ENCODE peak calls at places on chromosome 12, in five cellular contexts. Y is HepG2, F is SK-N-SH, V is transverse colon, T is stomach. S is an unnamed sample.

GRCh38 chr12:9721394-9722092 is 11.4 kb downstream of the CLECL1 start:
- DNase-seq in Y (peak), F (no peak), V (no peak), T (no peak), S (no peak)

GRCh38 chr12:50579757-50580267 is 75.0 kb downstream of the DIP2B start:
- DNase-seq in Y (no peak), F (no peak), V (no peak), T (no peak), S (no peak)

GRCh38 chr12:66688836-66689439 is 10.1 kb upstream of the GRIP1 start:
- DNase-seq in Y (peak), F (peak), V (peak), T (peak), S (no peak)

GRCh38 chr12:3752741-3753486 is at the start of gene CRACR2A:
- DNase-seq in Y (no peak), F (peak), V (peak), T (peak), S (peak)

GRCh38 chr12:110084314-110085015 is 36.1 kb upstream of the C12orf76 start:
- DNase-seq in Y (no peak), F (no peak), V (no peak), T (no peak), S (no peak)

GRCh38 chr12:102539651-102540553 is 59.5 kb upstream of the IGF1 start:
- DNase-seq in Y (peak), F (no peak), V (no peak), T (no peak), S (no peak)

GRCh38 chr12:47651368-47652254 is 54.2 kb downstream of the RPAP3 start:
- DNase-seq in Y (peak), F (peak), V (peak), T (peak), S (peak)

GRCh38 chr12:43766291-43766690 is 7.5 kb downstream of the IRAK4 start:
- DNase-seq in Y (no peak), F (no peak), V (no peak), T (no peak), S (no peak)

GRCh38 chr12:220946-221550 is 7.1 kb upstream of the SLC6A12 start:
- DNase-seq in Y (no peak), F (no peak), V (no peak), T (no peak), S (no peak)

GRCh38 chr12:113214938-113215400 is 6.3 kb upstream of the TPCN1 start:
- DNase-seq in Y (peak), F (peak), V (peak), T (no peak), S (peak)

GRCh38 chr12:18861287-18861858 is 123.5 kb downstream of the CAPZA3 start:
- DNase-seq in Y (peak), F (no peak), V (no peak), T (no peak), S (no peak)

GRCh38 chr12:113138826-113139225 is 3.3 kb upstream of the RASAL1 start:
- DNase-seq in Y (no peak), F (no peak), V (no peak), T (no peak), S (no peak)

GRCh38 chr12:40693503-40693863 is 1.2 kb downstream of the CNTN1 start:
- DNase-seq in Y (no peak), F (peak), V (no peak), T (no peak), S (peak)

GRCh38 chr12:12613334-12613733 is 1.7 kb downstream of the CREBL2 start:
- DNase-seq in Y (no peak), F (no peak), V (no peak), T (no peak), S (no peak)

GRCh38 chr12:39619316-39619659 is 315 bp downstream of the ABCD2 start:
- DNase-seq in Y (no peak), F (peak), V (peak), T (no peak), S (no peak)

GRCh38 chr12:124754491-124754890 is 109.2 kb downstream of the SCARB1 start:
- DNase-seq in Y (no peak), F (no peak), V (no peak), T (no peak), S (no peak)

GRCh38 chr12:56628671-56629458 is 1.3 kb downstream of the BAZ2A start:
- DNase-seq in Y (peak), F (peak), V (peak), T (peak), S (peak)

GRCh38 chr12:110546339-110546738 is 36.8 kb downstream of the PPTC7 start:
- DNase-seq in Y (no peak), F (no peak), V (no peak), T (no peak), S (no peak)

GRCh38 chr12:53219956-53220856 is 11.8 kb downstream of the RARG start:
- DNase-seq in Y (peak), F (peak), V (peak), T (peak), S (peak)

GRCh38 chr12:64627781-64628180 is 17.5 kb downstream of the RASSF3 start:
- DNase-seq in Y (no peak), F (no peak), V (no peak), T (no peak), S (no peak)

GRCh38 chr12:104702565-104703139 is 245.9 kb downstream of the CHST11 start:
- DNase-seq in Y (no peak), F (no peak), V (no peak), T (no peak), S (peak)

GRCh38 chr12:101634724-101635123 is 40.0 kb downstream of the MYBPC1 start:
- DNase-seq in Y (no peak), F (no peak), V (no peak), T (no peak), S (no peak)

GRCh38 chr12:116642683-116643082 is 83.5 kb downstream of the MAP1LC3B2 start:
- DNase-seq in Y (no peak), F (no peak), V (no peak), T (no peak), S (no peak)

GRCh38 chr12:53806689-53807088 is 54.9 kb upstream of the CISTR start:
- DNase-seq in Y (no peak), F (no peak), V (no peak), T (no peak), S (no peak)

GRCh38 chr12:953776-954175 is 4.3 kb upstream of the RAD52 start:
- DNase-seq in Y (no peak), F (no peak), V (no peak), T (no peak), S (no peak)

GRCh38 chr12:92363295-92364146 is 217.9 kb upstream of the BTG1 start:
- DNase-seq in Y (no peak), F (peak), V (peak), T (no peak), S (peak)

GRCh38 chr12:115984607-115985006 is 292.9 kb downstream of the MED13L start:
- DNase-seq in Y (no peak), F (peak), V (no peak), T (no peak), S (no peak)

GRCh38 chr12:102095677-102096263 is 24.1 kb downstream of the NUP37 start:
- DNase-seq in Y (peak), F (peak), V (no peak), T (no peak), S (no peak)

GRCh38 chr12:7667025-7667575 is 1.4 kb upstream of the APOBEC1 start:
- DNase-seq in Y (peak), F (no peak), V (no peak), T (no peak), S (no peak)

GRCh38 chr12:1797991-1798733 is 22.2 kb upstream of the LRTM2 start:
- DNase-seq in Y (no peak), F (peak), V (no peak), T (no peak), S (peak)

GRCh38 chr12:79848321-79848720 is 86.6 kb downstream of the PPP1R12A start:
- DNase-seq in Y (no peak), F (no peak), V (no peak), T (no peak), S (no peak)

GRCh38 chr12:128976120-128976519 is 122.8 kb downstream of the GLT1D1 start:
- DNase-seq in Y (no peak), F (no peak), V (peak), T (no peak), S (no peak)

GRCh38 chr12:8032242-8033152 is at the start of gene FOXJ2:
- DNase-seq in Y (peak), F (peak), V (peak), T (peak), S (peak)

GRCh38 chr12:116759783-116760581 is 21.9 kb downstream of the RNFT2 start:
- DNase-seq in Y (no peak), F (no peak), V (peak), T (no peak), S (peak)

GRCh38 chr12:126772171-126772864 is 1494.7 kb upstream of the TMEM132C start:
- DNase-seq in Y (peak), F (no peak), V (peak), T (no peak), S (no peak)

DNA sequence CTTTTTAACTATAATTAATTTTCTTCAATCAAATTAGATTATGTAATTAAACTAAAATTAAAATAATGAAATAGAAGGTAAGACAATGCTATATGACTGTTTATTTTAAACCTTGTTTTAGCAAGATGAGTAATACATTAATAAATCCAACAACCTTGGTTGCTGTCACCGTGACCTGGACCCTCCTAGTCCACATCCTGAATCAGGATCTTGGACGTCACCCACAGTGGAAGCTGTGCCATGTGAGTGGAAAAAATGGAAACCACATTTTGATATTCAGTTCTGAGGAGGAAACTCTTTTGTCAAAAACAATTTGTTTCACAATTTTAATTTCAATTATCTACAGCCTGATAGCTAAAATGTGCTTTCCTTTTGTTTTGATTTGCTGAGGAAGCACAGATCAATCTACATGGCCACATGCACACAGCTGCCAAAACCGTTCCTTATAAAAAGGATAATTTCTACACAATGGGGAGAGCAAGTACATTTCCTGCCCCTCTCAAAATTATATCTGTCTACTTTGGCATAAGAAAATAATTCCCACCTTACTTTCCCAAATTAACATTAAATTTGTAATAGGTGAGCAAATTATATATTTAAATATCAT is 255.5 kb downstream of the RASSF9 start:
- DNase-seq in Y (no peak), F (no peak), V (no peak), T (no peak), S (no peak)
- TF ChIP-seq EP300 in Y (no peak), F (peak), V (no peak), T (no peak), S (no peak)

GRCh38 chr12:19999793-20000138 is 368.6 kb upstream of the PDE3A start:
- DNase-seq in Y (no peak), F (no peak), V (no peak), T (no peak), S (no peak)

GRCh38 chr12:20003252-20003651 is 365.1 kb upstream of the PDE3A start:
- DNase-seq in Y (no peak), F (no peak), V (no peak), T (no peak), S (no peak)

GRCh38 chr12:19998968-19999792 is 369.2 kb upstream of the PDE3A start:
- DNase-seq in Y (no peak), F (no peak), V (no peak), T (no peak), S (no peak)

GRCh38 chr12:19997996-19998395 is 370.3 kb upstream of the PDE3A start:
- DNase-seq in Y (no peak), F (no peak), V (no peak), T (no peak), S (no peak)

DNA sequence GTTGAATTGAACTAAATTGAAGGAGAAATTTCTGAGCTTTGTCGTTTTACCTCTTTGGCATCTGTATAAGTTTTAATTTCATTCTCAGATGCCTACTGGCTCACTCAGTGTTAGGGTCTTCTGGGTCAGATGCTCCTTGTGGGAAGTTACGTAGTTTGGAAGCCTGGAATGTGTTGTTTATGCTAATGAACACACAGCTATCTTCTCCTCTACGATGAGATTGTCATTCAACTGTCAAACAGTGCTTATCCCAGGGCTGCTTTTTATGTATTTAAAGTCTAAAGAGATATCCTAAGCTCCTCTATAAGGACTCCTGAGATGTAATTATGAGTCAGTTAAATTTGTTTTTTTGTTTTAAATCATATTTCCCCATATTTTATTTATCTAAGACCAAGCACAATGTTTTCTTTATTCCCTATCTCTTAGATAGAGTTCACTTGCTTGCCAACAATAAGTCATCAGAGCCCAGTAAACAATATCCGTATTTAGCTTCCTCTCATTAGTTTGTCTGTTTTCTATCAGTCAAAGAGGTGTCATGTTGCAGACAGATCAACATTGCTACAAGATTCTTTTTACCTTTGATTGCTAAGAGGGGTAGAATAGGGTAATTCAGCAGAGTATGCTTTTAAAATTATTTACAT is 368.0 kb upstream of the PDE3A start:
- DNase-seq in Y (no peak), F (no peak), V (no peak), T (no peak), S (no peak)
- TF ChIP-seq POLR2AphosphoS5 in Y (no peak), F (no peak), V (no peak), T (no peak), S (no peak)

DNA sequence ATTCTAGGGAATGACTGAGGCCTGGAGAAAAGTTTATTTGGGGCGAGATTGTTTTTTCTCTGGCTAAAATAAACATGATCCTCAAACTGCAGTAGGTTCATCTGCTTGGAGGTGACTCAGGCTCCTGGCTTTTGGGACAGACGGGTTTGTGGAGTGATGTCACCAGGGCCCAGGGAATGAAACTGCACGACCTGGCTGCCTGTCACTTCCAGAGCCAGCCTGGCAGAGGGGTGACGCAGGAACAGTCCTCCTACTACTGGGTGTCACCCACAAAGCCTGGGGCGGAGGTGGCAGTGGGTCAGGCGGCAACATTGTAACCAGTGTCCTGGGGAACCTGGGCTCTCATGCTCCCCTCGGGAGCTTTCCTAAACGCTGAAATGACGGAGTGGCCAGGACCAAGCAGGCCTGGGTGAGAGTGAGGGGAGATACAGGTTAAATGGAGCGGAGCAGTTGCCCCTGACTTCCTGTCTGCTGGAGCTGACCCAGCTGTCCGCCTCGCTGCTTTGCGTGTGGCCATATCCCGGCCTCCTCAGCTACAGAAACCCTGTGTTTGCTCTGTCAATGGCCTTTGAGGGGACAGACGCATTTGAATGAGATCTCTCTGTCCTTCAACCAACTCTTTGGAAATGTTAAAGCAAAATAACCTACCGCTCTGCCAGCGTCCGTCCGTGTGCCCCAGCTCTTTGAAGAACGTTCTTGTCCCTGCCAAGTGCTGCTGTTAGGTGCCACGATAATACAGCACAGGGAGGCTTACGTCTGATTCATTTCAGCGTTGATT is 6.5 kb downstream of the HIP1R start:
- DNase-seq in Y (peak), F (peak), V (no peak), T (peak), S (no peak)
- H3K27ac ChIP-seq in Y (peak), F (peak), V (no peak), T (peak), S (no peak)

DNA sequence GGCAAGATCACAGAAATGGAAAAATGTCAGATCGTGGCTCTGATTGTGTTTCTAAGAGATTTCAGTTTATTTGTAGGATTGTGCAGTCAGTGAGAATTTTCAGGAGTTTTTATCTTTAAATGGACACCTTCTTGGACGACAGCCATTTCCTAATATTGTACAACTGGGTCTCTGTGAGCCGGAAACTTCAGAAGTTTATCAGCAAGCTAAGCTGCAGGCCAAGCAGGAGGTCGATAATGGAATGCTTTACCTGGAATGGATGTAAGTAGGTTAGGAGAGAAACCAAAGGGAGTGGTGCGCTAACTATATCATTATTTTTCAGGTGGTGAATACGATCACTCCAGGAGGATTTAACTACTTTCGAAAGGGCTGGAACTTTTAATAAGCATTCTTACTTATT is 26.4 kb downstream of the APAF1 start:
- DNase-seq in Y (no peak), F (no peak), V (no peak), T (no peak), S (no peak)
- TF ChIP-seq EP300 in Y (no peak), F (no peak), V (no peak), T (no peak), S (no peak)

DNA sequence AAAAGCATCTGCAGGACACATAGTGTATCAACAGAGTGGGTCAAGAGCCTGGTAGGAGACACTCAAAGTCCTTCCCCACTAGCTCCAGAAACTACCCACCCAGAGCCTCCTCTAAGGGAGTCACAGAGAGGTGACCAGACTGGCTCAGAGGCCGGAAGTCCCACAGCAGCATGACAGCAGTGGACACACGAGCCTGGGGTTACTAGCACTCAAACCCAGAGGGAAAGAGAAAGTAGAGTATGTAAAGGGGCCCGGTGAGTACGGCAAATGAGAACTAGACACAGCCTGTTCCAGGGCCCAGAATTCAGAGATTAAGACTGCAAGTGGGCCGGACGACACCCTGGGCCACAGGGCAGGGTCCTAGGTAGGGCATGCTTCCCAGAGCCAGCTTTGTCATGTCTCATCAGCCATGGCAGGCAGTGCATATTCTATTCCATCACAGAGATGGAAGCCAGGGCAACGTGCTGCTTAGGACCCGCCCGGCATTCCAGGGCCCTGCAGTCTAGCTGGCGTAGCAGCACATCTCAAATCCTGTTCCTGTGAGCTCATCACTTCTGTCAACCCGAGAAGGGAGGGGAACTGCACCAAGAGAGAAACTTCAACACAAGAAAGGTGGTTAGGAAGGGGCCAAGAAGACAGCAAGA is 4.2 kb downstream of the IFFO1 start:
- DNase-seq in Y (no peak), F (no peak), V (no peak), T (no peak), S (peak)
- TF ChIP-seq POLR2AphosphoS5 in Y (no peak), F (no peak), V (no peak), T (no peak), S (no peak)

DNA sequence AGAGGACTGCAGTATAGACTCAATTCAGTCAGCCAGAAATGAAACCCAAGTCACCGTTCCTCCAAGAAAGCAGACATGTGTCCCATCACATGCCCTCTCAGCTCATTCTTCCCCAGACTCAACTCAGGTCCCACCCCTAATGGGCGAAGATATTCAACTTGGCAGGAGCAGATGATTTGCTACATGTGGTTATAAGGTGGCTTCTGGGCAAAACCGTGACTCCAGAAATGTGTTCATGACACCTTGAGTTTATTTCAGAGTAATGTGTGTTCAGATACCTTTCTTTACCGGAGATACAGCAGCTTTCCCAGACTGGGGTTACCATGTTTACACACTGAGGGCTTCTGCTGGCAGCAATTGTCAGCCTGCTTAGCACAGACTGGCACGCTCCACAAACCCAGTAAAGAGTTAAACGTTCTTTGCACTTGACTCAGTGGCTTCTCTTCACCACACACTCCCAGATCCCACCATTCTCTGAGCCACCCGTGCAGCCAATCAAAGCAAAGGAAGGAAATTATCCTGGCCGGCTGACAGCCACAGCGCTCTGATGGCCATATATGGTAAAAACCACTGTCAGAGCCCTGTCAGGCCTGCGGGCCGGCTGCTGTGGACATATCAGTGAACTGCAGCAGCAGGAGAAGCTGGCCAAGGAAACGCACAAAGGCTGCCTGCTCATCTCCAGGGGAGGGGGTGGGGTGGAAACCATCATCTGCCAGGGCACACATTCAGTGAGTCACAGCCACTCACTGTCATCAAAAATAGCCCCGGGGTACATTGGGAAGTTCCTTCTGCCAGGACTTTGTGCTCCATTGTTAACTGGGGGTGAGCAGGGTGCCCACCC is 39.9 kb downstream of the CORO1C start:
- DNase-seq in Y (peak), F (peak), V (peak), T (peak), S (peak)
- H3K27ac ChIP-seq in Y (peak), F (peak), V (peak), T (peak), S (peak)